ENCODE peak calls at places on chromosomes 6 and 20, in four cellular contexts. Z, W, T and A are unnamed samples.

GRCh38 chr20:1212607-1213396 is 9.5 kb downstream of the C20orf202 start:
- DNase-seq in Z (peak), T (peak), W (peak), A (peak)

GRCh38 chr6:9103876-9104521 is 668.7 kb upstream of the SLC35B3 start:
- DNase-seq in Z (no peak), T (no peak), W (no peak), A (no peak)

GRCh38 chr20:32017711-32018251 is 7.5 kb downstream of the CCM2L start:
- DNase-seq in Z (peak), W (peak), T (no peak), A (no peak)

GRCh38 chr6:35260642-35261570 is 1.4 kb downstream of the ZNF76 start:
- DNase-seq in W (no peak), Z (no peak), T (peak), A (no peak)

GRCh38 chr6:36660771-36661471 is 17.6 kb upstream of the CDKN1A start:
- DNase-seq in W (no peak), Z (peak), T (peak), A (no peak)

GRCh38 chr6:151291145-151292055 is 51.6 kb downstream of the AKAP12 start:
- DNase-seq in W (no peak), Z (no peak), T (no peak), A (no peak)

GRCh38 chr6:169529931-169530761 is 171.7 kb downstream of the WDR27 start:
- DNase-seq in Z (no peak), T (peak), W (peak), A (no peak)

GRCh38 chr6:129210684-129211083 is 327.7 kb downstream of the LAMA2 start:
- DNase-seq in W (no peak), Z (no peak), T (no peak), A (no peak)

GRCh38 chr20:2538356-2538755 is 2.0 kb downstream of the TMC2 start:
- DNase-seq in T (no peak), Z (no peak), W (no peak), A (no peak)